ENCODE peak calls at places on chromosomes 6 and 20, in four cellular contexts. One of them, this sample, is unnamed.

GRCh38 chr6:125834347-125834746 is 43.6 kb downstream of the NCOA7 start:
- DNase-seq in NCI-H1092: no peak
- DNase-seq in GM06990: no peak
- DNase-seq in stimulated activated CD4-positive, alpha-beta T cell treated with anti-CD3 and anti-CD28 coated beads, Interleukin-1b, Interleukin-23, amount 100 ng/mL, for 24 hours: no peak
- DNase-seq in this sample: no peak

GRCh38 chr6:150732765-150733539 is 132.6 kb upstream of the MTHFD1L start:
- DNase-seq in NCI-H1092: no peak
- DNase-seq in GM06990: peak
- DNase-seq in stimulated activated CD4-positive, alpha-beta T cell treated with anti-CD3 and anti-CD28 coated beads, Interleukin-1b, Interleukin-23, amount 100 ng/mL, for 24 hours: no peak
- DNase-seq in this sample: no peak

GRCh38 chr6:125952764-125953501 is 3.6 kb upstream of the HINT3 start:
- DNase-seq in NCI-H1092: no peak
- DNase-seq in stimulated activated CD4-positive, alpha-beta T cell treated with anti-CD3 and anti-CD28 coated beads, Interleukin-1b, Interleukin-23, amount 100 ng/mL, for 24 hours: no peak
- DNase-seq in GM06990: no peak
- DNase-seq in this sample: no peak

GRCh38 chr6:20404641-20405032 is 3.0 kb downstream of the E2F3 start:
- DNase-seq in stimulated activated CD4-positive, alpha-beta T cell treated with anti-CD3 and anti-CD28 coated beads, Interleukin-1b, Interleukin-23, amount 100 ng/mL, for 24 hours: peak
- DNase-seq in GM06990: peak
- DNase-seq in NCI-H1092: peak
- DNase-seq in this sample: peak

GRCh38 chr6:113182370-113183141 is 674.6 kb upstream of the MARCKS start:
- DNase-seq in stimulated activated CD4-positive, alpha-beta T cell treated with anti-CD3 and anti-CD28 coated beads, Interleukin-1b, Interleukin-23, amount 100 ng/mL, for 24 hours: no peak
- DNase-seq in GM06990: no peak
- DNase-seq in NCI-H1092: peak
- DNase-seq in this sample: no peak

GRCh38 chr6:54876871-54877270 is 30.3 kb downstream of the FAM83B start:
- DNase-seq in NCI-H1092: no peak
- DNase-seq in GM06990: no peak
- DNase-seq in stimulated activated CD4-positive, alpha-beta T cell treated with anti-CD3 and anti-CD28 coated beads, Interleukin-1b, Interleukin-23, amount 100 ng/mL, for 24 hours: no peak
- DNase-seq in this sample: no peak

GRCh38 chr6:2763345-2763841 is 1.8 kb upstream of the WRNIP1 start:
- DNase-seq in stimulated activated CD4-positive, alpha-beta T cell treated with anti-CD3 and anti-CD28 coated beads, Interleukin-1b, Interleukin-23, amount 100 ng/mL, for 24 hours: no peak
- DNase-seq in NCI-H1092: no peak
- DNase-seq in GM06990: peak
- DNase-seq in this sample: no peak

GRCh38 chr6:147390909-147391536 is 117.5 kb upstream of the SAMD5 start:
- DNase-seq in stimulated activated CD4-positive, alpha-beta T cell treated with anti-CD3 and anti-CD28 coated beads, Interleukin-1b, Interleukin-23, amount 100 ng/mL, for 24 hours: no peak
- DNase-seq in GM06990: no peak
- DNase-seq in NCI-H1092: no peak
- DNase-seq in this sample: no peak

GRCh38 chr20:53190225-53190624 is 218.1 kb downstream of the TSHZ2 start:
- DNase-seq in stimulated activated CD4-positive, alpha-beta T cell treated with anti-CD3 and anti-CD28 coated beads, Interleukin-1b, Interleukin-23, amount 100 ng/mL, for 24 hours: no peak
- DNase-seq in NCI-H1092: no peak
- DNase-seq in GM06990: no peak
- DNase-seq in this sample: no peak